ENCODE peak calls at places on chromosomes 13 and 19, in nine cellular contexts. U, H, N, W, E, J, Q, Z and Y are unnamed samples.
A peak's percentile ranks its signal among the peaks of the same experiment; 100 is the strongest.

GRCh38 chr13:48896312-48896711 is 79.4 kb upstream of the FNDC3A start:
- DNase-seq in U (no peak), H (no peak), N (no peak), W (no peak), E (peak; percentile 81), J (no peak), Q (no peak), Z (peak; percentile 37), Y (no peak)

GRCh38 chr19:41944336-41944735 is 14.8 kb downstream of the RABAC1 start:
- DNase-seq in U (no peak), H (no peak), N (no peak), W (no peak), E (no peak), J (no peak), Q (no peak), Z (no peak), Y (no peak)

GRCh38 chr19:14432817-14433453 is at the start of gene PKN1:
- DNase-seq in U (no peak), H (no peak), N (peak; percentile 52), W (peak; percentile 80), E (no peak), J (no peak), Q (peak; percentile 61), Z (no peak), Y (peak; percentile 57)

GRCh38 chr13:32538234-32538620 is 368 bp downstream of the N4BP2L2 start:
- DNase-seq in U (peak; percentile 10), H (peak; percentile 37), N (no peak), W (peak; percentile 33), E (peak; percentile 53), J (peak; percentile 67), Q (no peak), Z (peak; percentile 50), Y (peak; percentile 63)

GRCh38 chr13:109243311-109243951 is 543.0 kb downstream of the IRS2 start:
- DNase-seq in U (no peak), H (no peak), N (no peak), W (no peak), E (peak; percentile 98), J (no peak), Q (no peak), Z (peak; percentile 94), Y (no peak)

GRCh38 chr19:14775855-14776254 is 2.5 kb downstream of the ADGRE2 start:
- DNase-seq in U (no peak), H (no peak), N (no peak), W (no peak), E (no peak), J (no peak), Q (no peak), Z (no peak), Y (peak; percentile 30)

GRCh38 chr19:19956431-19957075 is 55.8 kb downstream of the ZNF93 start:
- DNase-seq in U (no peak), H (no peak), N (no peak), W (no peak), E (no peak), J (no peak), Q (no peak), Z (no peak), Y (no peak)

GRCh38 chr13:94400874-94401273 is 78.6 kb downstream of the DCT start:
- DNase-seq in U (no peak), H (no peak), N (no peak), W (no peak), E (no peak), J (no peak), Q (no peak), Z (no peak), Y (no peak)

GRCh38 chr13:59236979-59237378 is 926.7 kb downstream of the DIAPH3 start:
- DNase-seq in U (no peak), H (no peak), N (no peak), W (no peak), E (no peak), J (no peak), Q (no peak), Z (no peak), Y (no peak)

GRCh38 chr19:10007811-10008211 is 2.5 kb downstream of the COL5A3 start:
- DNase-seq in U (no peak), H (no peak), N (no peak), W (no peak), E (peak; percentile 86), J (no peak), Q (no peak), Z (no peak), Y (no peak)

GRCh38 chr19:47848871-47849473 is 10.1 kb upstream of the TPRX2 start:
- DNase-seq in U (no peak), H (no peak), N (peak; percentile 24), W (peak; percentile 67), E (peak; percentile 35), J (no peak), Q (no peak), Z (no peak), Y (no peak)

GRCh38 chr19:23283925-23284324 is 33.7 kb upstream of the ZNF724 start:
- DNase-seq in U (peak; percentile 32), H (peak; percentile 47), N (peak; percentile 53), W (peak; percentile 40), E (peak; percentile 67), J (peak; percentile 36), Q (peak; percentile 14), Z (peak; percentile 7), Y (peak; percentile 50)

GRCh38 chr19:49875801-49876421 is 1.2 kb downstream of the AKT1S1 start:
- DNase-seq in U (peak; percentile 37), H (peak; percentile 53), N (peak; percentile 81), W (peak; percentile 75), E (no peak), J (peak; percentile 42), Q (no peak), Z (no peak), Y (no peak)

GRCh38 chr19:11383706-11384048 is 437 bp downstream of the EPOR start:
- DNase-seq in U (no peak), H (no peak), N (no peak), W (peak; percentile 15), E (no peak), J (no peak), Q (no peak), Z (no peak), Y (no peak)

GRCh38 chr19:46634656-46635218 is 1.3 kb downstream of the GNG8 start:
- DNase-seq in U (no peak), H (no peak), N (no peak), W (no peak), E (no peak), J (no peak), Q (no peak), Z (no peak), Y (no peak)